ENCODE peak calls at places on chromosomes 4 and X, in four cellular contexts. D, G, N and B are unnamed samples.
A peak's percentile ranks its signal among the peaks of the same experiment; 100 is the strongest.

GRCh38 chrX:80751456-80751855 is 58.2 kb downstream of the BRWD3 start:
- DNase-seq in D (no peak), G (no peak), N (no peak), B (no peak)

GRCh38 chr4:73691759-73692158 is 48.6 kb upstream of the CXCL8 start:
- DNase-seq in D (no peak), G (no peak), N (no peak), B (no peak)

GRCh38 chrX:20968996-20969395 is 405.2 kb upstream of the CNKSR2 start:
- DNase-seq in D (no peak), G (no peak), N (no peak), B (no peak)

GRCh38 chrX:47091149-47091775 is 13.0 kb downstream of the RGN start:
- DNase-seq in D (no peak), G (no peak), N (no peak), B (no peak)

GRCh38 chr4:34953145-34953799 is 1291.0 kb downstream of the ARAP2 start:
- DNase-seq in D (no peak), G (peak; percentile 58), N (peak; percentile 65), B (no peak)

GRCh38 chr4:87144346-87144745 is 76.1 kb downstream of the KLHL8 start:
- DNase-seq in D (no peak), G (no peak), N (no peak), B (no peak)

GRCh38 chr4:140300271-140300970 is 73.0 kb upstream of the SCOC start:
- DNase-seq in D (no peak), G (no peak), N (peak; percentile 74), B (no peak)

GRCh38 chrX:132791725-132792124 is 166.7 kb downstream of the HS6ST2 start:
- DNase-seq in D (no peak), G (no peak), N (no peak), B (no peak)

GRCh38 chrX:140190441-140191108 is 225.3 kb upstream of the CXorf66 start:
- DNase-seq in D (no peak), G (no peak), N (no peak), B (no peak)

GRCh38 chrX:54807524-54808108 is at the start of gene MAGED2:
- DNase-seq in D (peak; percentile 15), G (no peak), N (no peak), B (no peak)

GRCh38 chrX:11460347-11460746 is 167.1 kb downstream of the AMELX start:
- DNase-seq in D (peak; percentile 21), G (no peak), N (no peak), B (no peak)

GRCh38 chr4:110049951-110050925 is 137.6 kb downstream of the EGF start:
- DNase-seq in D (peak; percentile 65), G (peak; percentile 30), N (peak; percentile 8), B (peak; percentile 25)

GRCh38 chrX:40622741-40623536 is at the start of gene MPC1L:
- DNase-seq in D (no peak), G (no peak), N (no peak), B (no peak)

GRCh38 chr4:180314972-180315371 is 1928.2 kb upstream of the TENM3 start:
- DNase-seq in D (no peak), G (no peak), N (no peak), B (no peak)

GRCh38 chr4:76738081-76738931 is 159.6 kb downstream of the SOWAHB start:
- DNase-seq in D (no peak), G (no peak), N (no peak), B (no peak)

GRCh38 chr4:113784497-113785254 is 23.1 kb upstream of the CAMK2D start:
- DNase-seq in D (no peak), G (peak; percentile 83), N (peak; percentile 6), B (peak; percentile 12)

GRCh38 chr4:39574946-39575345 is 47.7 kb upstream of the UGDH start:
- DNase-seq in D (no peak), G (no peak), N (no peak), B (no peak)

GRCh38 chrX:24341795-24342194 is 18.6 kb upstream of the SUPT20HL1 start:
- DNase-seq in D (no peak), G (no peak), N (no peak), B (no peak)

GRCh38 chrX:132648870-132649269 is 160.0 kb upstream of the MBNL3 start:
- DNase-seq in D (no peak), G (no peak), N (no peak), B (no peak)

GRCh38 chr4:120922390-120923200 is at the start of gene PRDM5:
- DNase-seq in D (no peak), G (no peak), N (no peak), B (no peak)

GRCh38 chrX:55715847-55716246 is 1.7 kb upstream of the RRAGB start:
- DNase-seq in D (peak; percentile 7), G (peak; percentile 10), N (no peak), B (no peak)

GRCh38 chr4:7135389-7135746 is 57.0 kb upstream of the SORCS2 start:
- DNase-seq in D (no peak), G (no peak), N (no peak), B (no peak)

GRCh38 chr4:106369456-106370060 is 980 bp upstream of the GIMD1 start:
- DNase-seq in D (peak; percentile 45), G (peak; percentile 42), N (peak; percentile 79), B (peak; percentile 25)

GRCh38 chrX:107654778-107655761 is 26.8 kb downstream of the PRPS1 start:
- DNase-seq in D (peak; percentile 64), G (peak; percentile 33), N (peak; percentile 34), B (no peak)

GRCh38 chr4:149158852-149159251 is 656.8 kb downstream of the IQCM start:
- DNase-seq in D (no peak), G (no peak), N (no peak), B (no peak)

GRCh38 chr4:40719008-40719623 is 30.6 kb upstream of the NSUN7 start:
- DNase-seq in D (no peak), G (peak; percentile 44), N (peak; percentile 61), B (peak; percentile 30)

GRCh38 chr4:79827283-79827682 is 245.7 kb downstream of the ANTXR2 start:
- DNase-seq in D (no peak), G (no peak), N (no peak), B (no peak)

GRCh38 chr4:34365891-34366290 is 1878.4 kb downstream of the ARAP2 start:
- DNase-seq in D (no peak), G (no peak), N (no peak), B (no peak)

GRCh38 chr4:85423414-85423813 is 51.5 kb upstream of the ARHGAP24 start:
- DNase-seq in D (no peak), G (no peak), N (no peak), B (no peak)

GRCh38 chr4:13852411-13852810 is 224.9 kb upstream of the BOD1L1 start:
- DNase-seq in D (no peak), G (no peak), N (no peak), B (no peak)

DNA sequence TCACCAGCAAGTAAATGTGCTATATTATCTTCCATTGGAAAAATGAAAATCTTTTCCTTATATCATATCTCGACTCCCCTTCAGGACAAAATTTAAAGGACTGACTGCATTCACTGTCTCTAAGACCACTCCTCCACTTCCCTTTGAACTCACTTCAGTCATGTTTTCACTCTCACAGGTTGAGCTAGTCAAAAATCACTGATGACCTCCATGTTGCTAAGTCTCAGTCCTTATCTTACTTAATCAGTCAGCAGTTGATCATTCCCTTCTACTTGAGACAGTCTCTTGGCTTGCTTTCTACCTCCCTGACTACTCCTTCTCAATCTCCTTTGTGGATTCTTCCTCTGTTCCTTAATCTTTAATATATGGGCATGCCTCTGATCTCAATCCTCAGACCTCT is 117.0 kb upstream of the LSM6 start:
- DNase-seq in D (no peak), G (no peak), N (no peak), B (no peak)
- H3K4me3 ChIP-seq in D (no peak overlapping the region), G (no peak overlapping the region), N (no peak overlapping the region), B (no peak overlapping the region)

GRCh38 chrX:13165747-13166146 is 121.3 kb upstream of the FAM9C start:
- DNase-seq in D (no peak), G (no peak), N (no peak), B (no peak)
- TF ChIP-seq TCF7L2 in D (no peak), G (no peak), N (no peak), B (no peak)

DNA sequence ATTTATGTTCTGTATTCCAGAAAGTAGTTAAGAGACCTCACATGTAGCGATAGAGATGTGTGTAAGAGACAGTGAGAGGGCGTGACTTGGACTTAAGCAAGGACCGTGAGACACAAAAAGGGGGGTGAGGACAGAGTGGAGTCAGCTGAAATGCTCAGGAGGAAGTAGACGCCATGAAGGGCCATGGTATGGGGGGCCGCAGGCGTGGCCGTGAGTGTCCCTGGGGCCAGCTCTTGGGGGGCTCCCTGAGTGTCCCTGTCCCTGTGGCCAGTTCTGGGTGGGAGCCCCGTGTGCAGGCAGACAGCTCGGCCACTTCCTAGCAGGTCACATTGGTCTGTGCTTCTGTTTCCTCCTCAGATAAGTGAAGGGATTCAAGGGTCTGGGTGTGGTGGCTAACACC is 23.0 kb upstream of the MSANTD1 start:
- DNase-seq in D (no peak), G (no peak), N (no peak), B (no peak)
- H3K36me3 ChIP-seq in D (peaks cover 52% of the 10 kb centered on the region), G (peaks cover 89% of the 10 kb centered on the region), N (peaks cover 22% of the 10 kb centered on the region), B (no peaks in the 10 kb centered on the region)

GRCh38 chrX:48471504-48471903 is 1.4 kb upstream of the SLC38A5 start:
- DNase-seq in D (no peak), G (no peak), N (no peak), B (no peak)

GRCh38 chrX:48472225-48472624 is 2.2 kb upstream of the SLC38A5 start:
- DNase-seq in D (no peak), G (no peak), N (no peak), B (no peak)

GRCh38 chrX:48468693-48469691 is 1.1 kb downstream of the SLC38A5 start:
- DNase-seq in D (peak; percentile 44), G (no peak), N (no peak), B (no peak)

GRCh38 chrX:48470833-48471118 is 716 bp upstream of the SLC38A5 start:
- DNase-seq in D (no peak), G (peak; percentile 52), N (no peak), B (no peak)

DNA sequence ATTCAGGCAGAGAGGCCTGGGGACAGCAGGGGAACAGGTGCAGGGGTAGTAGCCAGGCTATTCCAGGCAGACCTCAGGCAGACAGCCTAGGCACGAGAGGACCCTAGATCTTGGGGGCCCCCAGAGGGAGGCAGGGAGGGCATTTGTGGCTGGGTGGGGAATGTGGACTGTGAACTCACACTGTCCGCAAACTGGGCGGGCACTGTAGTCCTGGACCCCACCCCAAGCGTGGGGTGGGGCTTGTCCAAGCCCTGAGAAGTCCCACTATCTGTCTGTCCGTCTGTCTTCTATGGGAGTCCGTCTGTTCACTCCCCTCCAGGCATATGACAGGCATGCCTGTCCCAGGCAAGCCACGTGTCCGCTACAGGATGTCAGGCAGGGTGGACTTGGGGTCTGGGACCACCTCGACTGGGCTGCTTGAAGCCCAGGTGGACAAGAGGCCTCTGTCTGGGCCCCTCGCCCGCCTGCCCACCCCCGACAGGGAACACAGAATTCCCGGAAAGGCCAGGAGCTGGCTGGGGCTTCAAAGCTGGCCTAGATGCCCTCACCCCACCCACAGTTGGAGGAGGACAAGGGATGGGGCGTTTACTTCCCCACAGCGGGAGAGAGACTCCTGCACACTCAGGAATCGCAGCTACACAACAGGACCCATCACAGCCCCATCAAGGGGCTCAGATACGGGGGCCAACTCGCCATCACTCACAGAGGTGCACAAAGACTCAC is at the start of gene SLC38A5:
- DNase-seq in D (peak; percentile 74), G (peak; percentile 60), N (no peak), B (no peak)
- H3K4me3 ChIP-seq in D (peak within 1 kb of the TSS; percentile 78), G (peak within 1 kb of the TSS; percentile 63), N (peak within 1 kb of the TSS; percentile 61), B (no peak within 1 kb of the TSS)

GRCh38 chr4:165700855-165701254 is 172.2 kb upstream of the TLL1 start:
- DNase-seq in D (no peak), G (peak; percentile 12), N (peak; percentile 27), B (no peak)
- TF ChIP-seq TCF7L2 in D (no peak), G (no peak), N (no peak), B (no peak)